ENCODE peak calls at places on chromosome 6, in six cellular contexts. O is CD8-positive, alpha-beta T cell; K is HCT116; I is brain microvascular endothelial cell; E is ovary; T is IMR-90. A is an unnamed sample. For H3K36me3, the result is how much of the 10 kb centered on the place peaks cover.

GRCh38 chr6:161761966-161762365 is 488.1 kb upstream of the AGPAT4 start:
- DNase-seq in O (no peak), K (no peak), I (no peak), E (no peak), T (no peak), A (no peak)

GRCh38 chr6:111800468-111800760 is 72.8 kb downstream of the FYN start:
- DNase-seq in O (no peak), K (no peak), I (no peak), E (no peak), T (no peak), A (no peak)

GRCh38 chr6:156061958-156062661 is 606.5 kb upstream of the NOX3 start:
- DNase-seq in O (no peak), K (no peak), I (no peak), E (peak), T (no peak), A (no peak)

GRCh38 chr6:139364302-139364981 is 10.0 kb downstream of the CITED2 start:
- DNase-seq in O (no peak), K (no peak), I (no peak), E (no peak), T (peak), A (no peak)

GRCh38 chr6:170290306-170291128 is at the start of gene DLL1:
- DNase-seq in O (no peak), K (no peak), I (no peak), E (no peak), T (peak), A (peak)

GRCh38 chr6:28606424-28607391 is 81.0 kb downstream of the GPX5 start:
- DNase-seq in O (no peak), K (peak), I (peak), E (peak), T (peak), A (no peak)

GRCh38 chr6:16206595-16207037 is 31.8 kb upstream of the GMPR start:
- DNase-seq in O (peak), K (peak), I (peak), E (no peak), T (peak), A (peak)

GRCh38 chr6:109632405-109632804 is 58.6 kb downstream of the AK9 start:
- DNase-seq in O (no peak), K (no peak), I (no peak), E (no peak), T (no peak), A (no peak)

GRCh38 chr6:163355471-163355991 is 59.0 kb upstream of the QKI start:
- DNase-seq in O (no peak), K (no peak), I (peak), E (peak), T (peak), A (peak)

GRCh38 chr6:144878577-144878976 is 593.4 kb downstream of the UTRN start:
- DNase-seq in O (no peak), K (no peak), I (no peak), E (no peak), T (no peak), A (no peak)

GRCh38 chr6:106446287-106446885 is 85.9 kb downstream of the CRYBG1 start:
- DNase-seq in O (no peak), K (no peak), I (no peak), E (no peak), T (peak), A (no peak)

GRCh38 chr6:7100072-7100750 is 7.5 kb upstream of the RREB1 start:
- DNase-seq in O (no peak), K (no peak), I (no peak), E (no peak), T (no peak), A (no peak)

GRCh38 chr6:45614488-45615285 is 237.0 kb upstream of the SUPT3H start:
- DNase-seq in O (no peak), K (no peak), I (no peak), E (no peak), T (peak), A (no peak)

GRCh38 chr6:28789553-28790083 is 134.2 kb downstream of the TRIM27 start:
- DNase-seq in O (no peak), K (peak), I (peak), E (peak), T (peak), A (no peak)

GRCh38 chr6:4281341-4282293 is 146.2 kb upstream of the ECI2 start:
- DNase-seq in O (no peak), K (no peak), I (peak), E (peak), T (peak), A (no peak)

GRCh38 chr6:106537662-106538061 is 91.6 kb downstream of the RTN4IP1 start:
- DNase-seq in O (no peak), K (no peak), I (no peak), E (no peak), T (no peak), A (no peak)

GRCh38 chr6:17677602-17678001 is 29.1 kb downstream of the NUP153 start:
- DNase-seq in O (no peak), K (no peak), I (no peak), E (no peak), T (no peak), A (no peak)
- H3K36me3 ChIP-seq in O (under half), K (under half), I (under half), E (under half), T (under half), A (under half)

DNA sequence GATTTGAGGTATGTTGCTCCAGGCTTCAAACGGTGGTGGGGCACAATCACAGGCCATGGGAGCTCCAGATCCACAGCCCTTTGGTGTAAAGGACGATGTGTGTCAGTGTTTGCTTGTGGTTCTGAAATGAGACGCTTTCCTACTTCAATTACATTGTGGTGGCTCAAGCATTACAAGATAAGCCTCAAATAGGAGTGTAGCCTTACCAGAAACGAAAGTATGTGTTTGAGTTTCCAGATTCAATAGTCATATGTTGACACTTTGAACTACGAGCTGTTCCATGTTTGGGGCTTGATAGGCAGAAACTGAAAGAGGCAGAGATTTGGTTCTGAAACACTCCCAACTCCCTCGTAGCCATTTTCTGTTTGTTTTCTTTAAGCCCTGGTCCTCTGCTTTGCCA is 187.1 kb downstream of the MYLK4 start:
- DNase-seq in O (no peak), K (no peak), I (peak), E (no peak), T (peak), A (no peak)
- H3K27ac ChIP-seq in O (no peak), K (no peak), I (no peak), E (no peak), T (no peak), A (no peak)

DNA sequence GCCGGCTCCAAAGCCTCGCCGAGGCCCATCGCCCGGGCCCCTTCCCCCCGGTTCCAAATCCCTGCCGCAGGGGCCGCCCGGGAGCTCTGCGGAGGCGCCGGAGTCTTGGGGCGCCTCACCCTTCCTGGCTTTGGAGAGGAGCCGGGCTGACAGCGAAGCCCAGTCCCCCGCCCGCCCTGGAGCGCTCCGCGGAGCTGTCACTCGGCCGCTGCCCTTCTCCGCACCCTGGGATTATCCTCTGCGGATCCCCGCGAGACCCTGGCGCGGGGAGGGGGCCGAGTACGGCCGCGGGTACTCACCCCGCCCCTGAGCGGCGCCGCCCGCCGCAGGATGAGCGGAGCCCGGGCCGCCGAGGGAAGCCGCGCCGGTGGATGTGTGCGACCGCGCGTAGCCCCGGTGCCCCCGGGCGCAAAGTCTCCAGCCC is 343 bp downstream of the SNAP91 start:
- DNase-seq in O (no peak), K (no peak), I (no peak), E (peak), T (no peak), A (no peak)
- H3K4me3 ChIP-seq in O (no peak), K (no peak), I (peak), E (peak), T (peak), A (peak)

GRCh38 chr6:169230923-169231789 is 22.5 kb downstream of the THBS2 start:
- DNase-seq in O (no peak), K (no peak), I (no peak), E (no peak), T (no peak), A (no peak)

GRCh38 chr6:169230322-169230665 is 23.4 kb downstream of the THBS2 start:
- DNase-seq in O (no peak), K (no peak), I (no peak), E (no peak), T (no peak), A (no peak)

GRCh38 chr6:169232507-169232931 is 21.1 kb downstream of the THBS2 start:
- DNase-seq in O (no peak), K (no peak), I (no peak), E (no peak), T (no peak), A (no peak)

GRCh38 chr6:169233181-169233580 is 20.5 kb downstream of the THBS2 start:
- DNase-seq in O (no peak), K (no peak), I (no peak), E (no peak), T (no peak), A (no peak)

GRCh38 chr6:169231790-169232506 is 21.7 kb downstream of the THBS2 start:
- DNase-seq in O (no peak), K (no peak), I (no peak), E (no peak), T (no peak), A (no peak)
- H3K36me3 ChIP-seq in O (under half), K (under half), I (half or more), E (under half), T (half or more), A (under half)

GRCh38 chr6:21885101-21885500 is 291.6 kb downstream of the SOX4 start:
- DNase-seq in O (no peak), K (no peak), I (no peak), E (no peak), T (no peak), A (no peak)
- H3K27ac ChIP-seq in O (no peak), K (no peak), I (peak), E (peak), T (peak), A (no peak)

GRCh38 chr6:128259036-128259734 is 261.2 kb downstream of the PTPRK start:
- DNase-seq in O (no peak), K (no peak), I (no peak), E (no peak), T (no peak), A (no peak)
- H3K4me3 ChIP-seq in O (peak), K (no peak), I (no peak), E (no peak), T (no peak), A (peak)

GRCh38 chr6:158818580-158819212 is 472 bp downstream of the EZR start:
- DNase-seq in O (peak), K (no peak), I (peak), E (peak), T (peak), A (peak)

GRCh38 chr6:158815915-158816314 is 3.3 kb downstream of the EZR start:
- DNase-seq in O (no peak), K (no peak), I (no peak), E (no peak), T (no peak), A (no peak)

GRCh38 chr6:158816329-158816728 is 2.8 kb downstream of the EZR start:
- DNase-seq in O (no peak), K (no peak), I (no peak), E (no peak), T (no peak), A (no peak)

GRCh38 chr6:158818008-158818579 is 1.1 kb downstream of the EZR start:
- DNase-seq in O (peak), K (no peak), I (peak), E (peak), T (peak), A (peak)

GRCh38 chr6:158817298-158818007 is 1.7 kb downstream of the EZR start:
- DNase-seq in O (no peak), K (no peak), I (peak), E (peak), T (peak), A (peak)
- H3K36me3 ChIP-seq in O (under half), K (half or more), I (under half), E (under half), T (under half), A (under half)

DNA sequence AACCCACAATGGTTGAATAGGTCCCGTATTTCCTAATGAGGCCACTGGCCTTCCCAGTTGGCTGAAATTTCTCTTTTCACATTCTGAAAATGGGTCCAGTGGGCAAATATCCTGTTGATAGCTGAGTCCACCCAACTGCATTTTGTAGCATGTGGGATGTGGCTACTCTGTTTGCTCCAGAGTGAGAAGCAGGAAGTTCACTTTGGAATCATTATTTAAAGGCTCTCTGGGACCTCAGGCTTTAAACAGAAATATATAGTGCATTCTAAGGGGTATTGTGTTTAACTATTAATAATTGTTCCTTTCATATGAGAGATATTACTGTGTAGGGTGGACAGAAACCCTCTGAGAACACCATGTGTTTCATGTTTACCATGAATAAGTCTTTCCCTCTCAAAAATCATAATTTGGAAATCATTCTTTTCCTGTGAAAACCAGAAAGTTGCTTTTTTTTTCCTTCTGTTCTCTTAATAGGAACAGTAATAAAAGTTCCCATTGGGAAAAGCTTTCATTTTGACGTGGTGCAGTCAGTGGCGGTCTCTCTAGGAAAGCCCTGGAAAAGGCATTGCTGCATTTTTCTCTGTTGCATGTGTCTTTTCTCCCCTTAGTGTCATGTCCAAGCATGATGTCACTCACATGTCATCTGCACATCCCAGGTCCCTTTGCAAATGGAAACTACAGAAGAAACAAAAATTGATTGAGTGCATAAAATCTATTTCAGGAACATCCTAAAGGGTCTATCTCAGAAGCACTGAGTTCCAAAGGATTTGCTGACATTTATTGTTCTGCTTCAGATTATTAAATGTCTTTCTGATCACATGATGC is 208.4 kb downstream of the SOX4 start:
- DNase-seq in O (no peak), K (no peak), I (no peak), E (no peak), T (no peak), A (no peak)
- H3K27ac ChIP-seq in O (no peak), K (no peak), I (peak), E (no peak), T (no peak), A (peak)